ENCODE peak calls at places on chromosomes 1 and 21, in four cellular contexts. E is K562, Z is A549, K is H1. O is an unnamed sample.

GRCh38 chr1:195594322-195594721 is 1013.9 kb downstream of the KCNT2 start:
- DNase-seq in E (no peak), Z (no peak), K (no peak), O (no peak)

GRCh38 chr1:235270625-235271024 is 57.4 kb downstream of the ARID4B start:
- DNase-seq in E (no peak), Z (no peak), K (no peak), O (no peak)

GRCh38 chr1:173295995-173296394 is 88.9 kb upstream of the TNFSF4 start:
- DNase-seq in E (no peak), Z (no peak), K (no peak), O (no peak)

GRCh38 chr1:157399984-157400382 is 152.3 kb downstream of the FCRL5 start:
- DNase-seq in E (peak; percentile 10), Z (no peak), K (no peak), O (peak; percentile 10)

GRCh38 chr1:2596530-2597333 is 10.2 kb downstream of the PRXL2B start:
- DNase-seq in E (no peak), Z (no peak), K (no peak), O (no peak)

GRCh38 chr21:15809818-15810217 is 80.0 kb downstream of the USP25 start:
- DNase-seq in E (no peak), Z (no peak), K (no peak), O (no peak)

GRCh38 chr1:197356723-197357533 is 88.9 kb downstream of the CRB1 start:
- DNase-seq in E (peak; percentile 75), Z (no peak), K (no peak), O (peak; percentile 32)

GRCh38 chr1:100861379-100861778 is 33.3 kb downstream of the EXTL2 start:
- DNase-seq in E (no peak), Z (no peak), K (no peak), O (no peak)

GRCh38 chr1:111907321-111907720 is 82.1 kb downstream of the KCND3 start:
- DNase-seq in E (no peak), Z (no peak), K (no peak), O (no peak)

GRCh38 chr21:35974801-35975200 is 85.5 kb downstream of the SETD4 start:
- DNase-seq in E (no peak), Z (no peak), K (no peak), O (peak; percentile 75)

GRCh38 chr21:25626752-25627151 is 12.3 kb upstream of the JAM2 start:
- DNase-seq in E (no peak), Z (no peak), K (no peak), O (no peak)

GRCh38 chr1:85681087-85681486 is 27.1 kb downstream of the ZNHIT6 start:
- DNase-seq in E (no peak), Z (no peak), K (no peak), O (peak; percentile 97)

GRCh38 chr1:7948950-7949349 is 8.3 kb upstream of the TNFRSF9 start:
- DNase-seq in E (no peak), Z (no peak), K (no peak), O (no peak)

GRCh38 chr21:25097648-25098047 is 509.6 kb downstream of the MRPL39 start:
- DNase-seq in E (no peak), Z (no peak), K (no peak), O (no peak)

GRCh38 chr1:42211224-42211623 is 46.7 kb upstream of the GUCA2A start:
- DNase-seq in E (no peak), Z (no peak), K (no peak), O (no peak)

GRCh38 chr1:10007161-10007560 is 10.1 kb downstream of the RBP7 start:
- DNase-seq in E (no peak), Z (no peak), K (no peak), O (no peak)

GRCh38 chr1:62318756-62319544 is at the start of gene KANK4:
- DNase-seq in E (no peak), Z (peak; percentile 17), K (no peak), O (peak; percentile 77)

GRCh38 chr1:169550294-169550693 is 36.0 kb downstream of the F5 start:
- DNase-seq in E (peak; percentile 45), Z (peak; percentile 34), K (no peak), O (peak; percentile 58)

GRCh38 chr1:84919461-84919970 is 26.5 kb upstream of the LPAR3 start:
- DNase-seq in E (no peak), Z (no peak), K (no peak), O (no peak)

GRCh38 chr1:18190598-18190997 is 83.0 kb downstream of the IGSF21 start:
- DNase-seq in E (peak; percentile 4), Z (no peak), K (no peak), O (no peak)

DNA sequence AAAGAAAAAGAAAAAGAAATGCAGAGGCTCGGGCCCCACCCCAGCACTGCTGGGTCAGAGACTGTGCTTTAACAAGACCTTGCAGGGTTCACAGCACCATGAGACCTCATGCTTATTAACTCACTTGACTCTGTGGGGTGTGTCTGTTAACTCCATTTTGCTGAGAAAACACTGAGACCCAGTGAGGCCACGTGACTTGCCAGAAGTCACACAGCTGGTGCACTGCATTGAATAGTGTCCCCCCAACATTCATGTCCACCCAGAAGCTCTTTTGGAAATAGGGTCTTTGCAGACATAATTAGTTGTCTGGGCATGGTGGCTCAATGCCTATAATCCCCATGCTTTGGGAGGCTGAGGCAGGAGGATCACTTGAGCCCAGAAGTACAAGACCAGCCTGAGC is 39.7 kb downstream of the CHD5 start:
- DNase-seq in E (no peak), Z (no peak), K (no peak), O (no peak)
- TF ChIP-seq RNF2 in E (no peak), Z (no peak), K (no peak), O (no peak)

GRCh38 chr1:40717960-40718359 is 26.5 kb downstream of the NFYC start:
- DNase-seq in E (no peak), Z (no peak), K (no peak), O (no peak)

GRCh38 chr1:40712997-40713396 is 21.5 kb downstream of the NFYC start:
- DNase-seq in E (peak; percentile 41), Z (no peak), K (no peak), O (no peak)

GRCh38 chr1:40715660-40716059 is 24.2 kb downstream of the NFYC start:
- DNase-seq in E (no peak), Z (no peak), K (no peak), O (peak; percentile 77)

GRCh38 chr1:40720493-40720892 is 29.0 kb downstream of the NFYC start:
- DNase-seq in E (no peak), Z (no peak), K (no peak), O (no peak)

GRCh38 chr1:40717065-40717464 is 25.6 kb downstream of the NFYC start:
- DNase-seq in E (no peak), Z (no peak), K (no peak), O (no peak)
- TF ChIP-seq RNF2 in E (no peak), Z (no peak), K (no peak), O (no peak)

DNA sequence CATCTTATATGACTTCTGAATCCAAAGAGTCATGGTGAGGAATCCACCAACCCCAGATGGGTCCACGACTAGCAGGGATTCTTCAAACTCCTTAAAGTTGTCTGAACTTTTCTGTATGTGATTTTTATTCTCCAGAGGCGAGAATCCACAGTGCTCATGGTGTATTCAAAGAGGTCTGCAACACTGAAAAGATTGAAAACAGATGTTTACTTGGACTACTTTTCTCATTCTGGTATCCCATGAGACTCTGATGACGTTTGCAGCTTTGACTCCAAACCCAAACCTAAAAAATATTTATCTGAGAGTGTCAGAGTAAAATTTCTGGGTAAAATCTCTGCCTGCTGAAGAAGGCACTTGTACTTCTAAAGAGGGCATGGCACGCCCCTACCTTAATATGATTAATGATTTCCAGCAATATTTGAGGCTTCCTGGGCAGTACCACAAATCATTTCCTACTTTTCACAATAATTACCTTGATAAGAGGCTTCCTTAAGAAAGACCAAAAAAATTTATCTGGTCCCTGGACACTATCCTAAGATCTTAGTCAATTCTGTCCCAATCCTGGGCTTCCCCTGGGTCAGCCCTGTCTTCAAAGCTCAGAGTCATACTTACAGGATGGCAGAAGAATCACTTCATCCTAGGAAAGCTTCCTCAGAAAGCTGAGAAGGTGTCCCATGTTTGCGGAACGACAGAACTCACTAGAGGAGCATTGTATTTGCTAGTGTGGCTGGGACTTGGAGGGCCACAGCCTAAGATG is 76.5 kb upstream of the MAP10 start:
- DNase-seq in E (no peak), Z (no peak), K (no peak), O (no peak)
- TF ChIP-seq RNF2 in E (no peak), Z (no peak), K (no peak), O (no peak)

GRCh38 chr1:108767708-108768107 is 21.2 kb downstream of the STXBP3 start:
- DNase-seq in E (no peak), Z (no peak), K (no peak), O (no peak)

DNA sequence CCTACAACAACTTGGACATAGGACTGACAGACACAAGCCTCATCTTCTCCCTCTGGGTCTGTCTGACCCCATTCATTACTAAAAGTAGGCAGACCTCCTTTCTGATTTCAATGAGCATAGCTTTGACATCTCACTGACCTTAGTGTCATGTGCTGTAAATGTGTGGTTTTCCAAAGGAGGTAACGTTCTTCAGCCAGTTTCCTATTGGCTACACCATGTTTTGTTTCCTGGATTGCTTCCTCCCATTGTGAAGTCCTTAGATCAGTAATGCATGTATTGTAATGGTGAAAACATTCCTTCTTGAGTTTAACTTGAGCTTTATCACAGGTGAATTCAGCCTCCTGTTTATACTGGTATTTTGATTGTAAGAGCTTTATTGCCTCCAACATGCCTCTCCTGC is 20.6 kb downstream of the STXBP3 start:
- DNase-seq in E (no peak), Z (no peak), K (no peak), O (no peak)
- TF ChIP-seq RNF2 in E (no peak), Z (no peak), K (no peak), O (no peak)

GRCh38 chr1:29650041-29650400 is 413.7 kb downstream of the PTPRU start:
- DNase-seq in E (no peak), Z (no peak), K (no peak), O (no peak)
- TF ChIP-seq RNF2 in E (no peak), Z (no peak), K (no peak), O (no peak)

DNA sequence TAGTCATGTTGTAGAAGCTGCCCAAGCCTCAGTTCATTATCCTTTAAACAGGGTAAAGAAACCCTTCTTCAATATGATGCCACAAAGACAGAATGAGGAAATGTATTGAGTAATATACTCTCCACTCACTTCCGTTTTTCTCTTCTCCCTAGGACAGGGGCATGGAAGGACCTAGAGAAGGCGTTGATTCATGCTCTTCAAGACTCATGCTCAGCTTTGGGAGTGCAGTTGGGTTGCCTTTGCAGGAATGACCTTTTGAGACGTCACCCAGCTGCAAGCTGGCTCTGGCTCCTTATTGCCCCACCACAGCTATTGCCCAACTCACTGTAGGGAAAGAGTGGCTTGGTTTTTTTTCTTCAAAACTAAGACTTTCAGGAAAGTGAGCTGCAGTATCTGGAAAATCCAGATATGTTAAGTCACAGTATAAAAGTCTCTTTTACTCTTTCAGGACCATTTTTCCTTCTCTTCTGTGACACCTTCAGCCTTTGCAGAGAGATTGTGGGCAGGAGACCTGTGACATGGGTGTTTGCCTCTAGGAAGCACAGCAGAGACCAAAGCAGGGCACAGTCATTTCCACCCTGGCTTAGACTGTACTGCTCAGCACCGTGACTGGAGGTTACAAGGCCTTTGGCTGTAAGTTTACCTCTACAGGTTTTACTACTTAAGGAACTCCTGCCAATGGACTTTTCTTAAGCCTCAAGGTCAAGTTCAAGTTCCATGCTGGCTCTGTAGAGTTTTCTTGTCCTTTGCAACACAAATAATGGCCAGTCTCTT is 39.5 kb downstream of the XCL2 start:
- DNase-seq in E (no peak), Z (no peak), K (no peak), O (no peak)
- TF ChIP-seq RNF2 in E (no peak), Z (no peak), K (no peak), O (no peak)

GRCh38 chr1:228109073-228109961 is at the start of gene MRPL55:
- DNase-seq in E (peak; percentile 99), Z (peak; percentile 86), K (peak; percentile 85), O (peak; percentile 92)
- TF ChIP-seq RNF2 in E (no peak), Z (no peak), K (no peak), O (no peak)